ENCODE peak calls at places on chromosomes 2 and 18, in nine cellular contexts. C is trophoblast cell, K is mucosa of descending colon, Y is fibroblast of the aortic adventitia, P is heart right ventricle, N is heart left ventricle, U is fibroblast of lung, R is A549, O is AG10803. T is an unnamed sample.

GRCh38 chr2:13745324-13745723 is 887.2 kb upstream of the LRATD1 start:
- DNase-seq in R (no peak), O (no peak), N (no peak), C (no peak), U (peak), Y (no peak), P (no peak), K (no peak), T (no peak)

GRCh38 chr2:169362346-169363026 is at the start of gene LRP2:
- DNase-seq in U (no peak), Y (no peak), C (no peak), P (no peak), O (no peak), R (no peak), N (no peak), K (peak), T (no peak)

GRCh38 chr2:235666240-235666781 is 172.5 kb downstream of the AGAP1 start:
- DNase-seq in R (peak), P (peak), Y (peak), U (peak), K (peak), N (peak), C (peak), O (peak), T (peak)

GRCh38 chr2:28619213-28620196 is 123.6 kb downstream of the PLB1 start:
- DNase-seq in K (no peak), Y (no peak), P (no peak), R (no peak), C (peak), U (no peak), N (no peak), O (peak), T (peak)

GRCh38 chr2:220065581-220065980 is 438.2 kb downstream of the SLC4A3 start:
- DNase-seq in N (no peak), K (no peak), Y (no peak), P (no peak), O (no peak), R (no peak), U (no peak), C (no peak), T (peak)

GRCh38 chr2:101032100-101032776 is 30.1 kb downstream of the RPL31 start:
- DNase-seq in N (no peak), U (no peak), K (no peak), R (no peak), O (no peak), Y (no peak), C (no peak), P (no peak), T (no peak)

GRCh38 chr2:31947871-31948270 is 62.9 kb downstream of the MEMO1 start:
- DNase-seq in R (no peak), C (peak), K (no peak), P (no peak), N (no peak), Y (no peak), O (no peak), U (no peak), T (no peak)

GRCh38 chr2:76444732-76445131 is 734.0 kb upstream of the GCFC2 start:
- DNase-seq in R (no peak), K (no peak), N (no peak), O (no peak), P (no peak), Y (no peak), C (no peak), U (no peak), T (no peak)

GRCh38 chr2:189522435-189523151 is 58.0 kb downstream of the SLC40A1 start:
- DNase-seq in R (no peak), N (no peak), Y (peak), O (peak), P (no peak), U (no peak), C (no peak), K (peak), T (no peak)

GRCh38 chr2:204888222-204888621 is 342.9 kb downstream of the PARD3B start:
- DNase-seq in N (no peak), U (no peak), C (no peak), R (no peak), O (peak), Y (no peak), K (no peak), P (no peak), T (no peak)

GRCh38 chr2:83471708-83472107 is 987.4 kb downstream of the SUCLG1 start:
- DNase-seq in C (no peak), Y (no peak), R (no peak), O (no peak), P (no peak), K (no peak), N (no peak), U (no peak), T (no peak)

GRCh38 chr2:216553093-216553478 is 54.4 kb downstream of the RPL37A start:
- DNase-seq in O (no peak), Y (no peak), P (no peak), K (no peak), R (no peak), U (no peak), C (no peak), N (no peak), T (peak)

GRCh38 chr18:56576826-56577573 is 61.4 kb downstream of the TXNL1 start:
- DNase-seq in Y (no peak), O (peak), P (peak), R (no peak), C (no peak), K (no peak), U (no peak), N (peak), T (peak)

GRCh38 chr2:102256281-102256680 is 55.1 kb upstream of the IL1RL1 start:
- DNase-seq in N (no peak), C (no peak), K (no peak), P (no peak), U (peak), Y (no peak), O (no peak), R (no peak), T (no peak)

GRCh38 chr2:132383956-132384355 is 32.6 kb upstream of the GPR39 start:
- DNase-seq in Y (no peak), O (no peak), N (no peak), U (no peak), C (no peak), R (no peak), K (no peak), P (no peak), T (no peak)

GRCh38 chr2:157777425-157777824 is 98.7 kb downstream of the ACVR1 start:
- DNase-seq in O (peak), P (peak), U (peak), C (peak), Y (peak), N (no peak), R (peak), K (peak), T (peak)

GRCh38 chr2:40551081-40551480 is 99.2 kb upstream of the SLC8A1 start:
- DNase-seq in P (no peak), N (no peak), C (no peak), U (no peak), K (no peak), Y (no peak), R (no peak), O (no peak), T (no peak)

GRCh38 chr2:230589497-230590015 is 123.1 kb upstream of the CAB39 start:
- DNase-seq in Y (no peak), P (no peak), C (peak), N (no peak), O (no peak), R (no peak), K (no peak), U (no peak), T (no peak)

GRCh38 chr2:2574401-2575184 is 243.5 kb upstream of the MYT1L start:
- DNase-seq in U (no peak), P (no peak), C (no peak), O (no peak), N (no peak), K (no peak), R (no peak), Y (no peak), T (no peak)

GRCh38 chr2:125861461-125861860 is 794.5 kb upstream of the GYPC start:
- DNase-seq in Y (no peak), R (no peak), P (no peak), K (no peak), N (no peak), U (no peak), O (no peak), C (no peak), T (no peak)

GRCh38 chr18:25896178-25896780 is 194.1 kb downstream of the SS18 start:
- DNase-seq in O (peak), P (peak), K (peak), U (peak), Y (peak), R (peak), N (no peak), C (peak), T (peak)

GRCh38 chr2:72263781-72264060 is 116.1 kb upstream of the CYP26B1 start:
- DNase-seq in N (no peak), C (no peak), K (peak), O (no peak), P (peak), U (no peak), R (no peak), Y (no peak), T (no peak)

GRCh38 chr2:208224802-208225201 is 30.1 kb downstream of the IDH1 start:
- DNase-seq in K (no peak), U (no peak), P (no peak), Y (no peak), R (no peak), O (no peak), N (no peak), C (no peak), T (no peak)
- H3K4me3 ChIP-seq in K (no peak), U (no peak), P (no peak), Y (no peak), R (no peak), O (no peak), N (no peak), C (no peak), T (no peak)

GRCh38 chr2:10592652-10593051 is 97.1 kb downstream of the NOL10 start:
- DNase-seq in Y (no peak), N (no peak), C (no peak), O (no peak), U (no peak), R (no peak), K (no peak), P (no peak), T (no peak)
- H3K4me3 ChIP-seq in Y (no peak), N (no peak), C (no peak), O (no peak), U (no peak), R (no peak), K (no peak), P (no peak), T (no peak)

DNA sequence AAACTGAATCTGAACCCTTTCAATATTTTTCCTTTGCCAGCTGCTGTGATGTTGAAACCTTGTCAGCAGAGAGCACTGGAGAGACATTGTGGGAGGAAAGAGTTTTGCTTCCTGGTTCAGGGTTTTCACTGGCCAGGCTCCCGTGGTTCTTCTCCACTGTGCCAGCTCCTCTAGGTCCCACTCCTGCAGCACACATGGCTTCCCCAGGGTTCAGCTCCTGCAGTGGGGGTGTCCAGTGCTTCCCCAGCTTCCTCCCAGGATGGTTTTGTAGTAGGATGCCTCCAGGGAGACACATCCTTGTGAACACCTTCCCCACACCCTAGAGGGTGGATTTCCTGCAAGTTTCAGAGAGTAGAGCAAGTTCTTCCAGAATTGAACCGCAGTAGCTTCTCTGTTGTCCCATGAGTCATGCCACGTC is 24.0 kb upstream of the SULT1C3 start:
- DNase-seq in P (no peak), K (peak), Y (peak), U (peak), N (no peak), C (peak), O (peak), R (peak), T (peak)
- H3K4me3 ChIP-seq in P (no peak), K (no peak), Y (no peak), U (no peak), N (no peak), C (no peak), O (no peak), R (no peak), T (no peak)

GRCh38 chr2:121527009-121527682 is 3.5 kb upstream of the RNU4ATAC start:
- DNase-seq in K (no peak), N (no peak), R (no peak), C (no peak), P (no peak), U (peak), O (no peak), Y (peak), T (peak)
- H3K4me3 ChIP-seq in K (no peak), N (no peak), R (no peak), C (no peak), P (no peak), U (no peak), O (no peak), Y (no peak), T (no peak)

GRCh38 chr2:213018340-213018901 is 133.0 kb downstream of the IKZF2 start:
- DNase-seq in Y (no peak), U (no peak), K (no peak), N (no peak), P (no peak), O (no peak), R (no peak), C (no peak), T (no peak)

GRCh38 chr2:213022987-213023386 is 128.4 kb downstream of the IKZF2 start:
- DNase-seq in K (no peak), O (no peak), U (no peak), P (no peak), Y (no peak), R (no peak), C (no peak), N (no peak), T (no peak)

GRCh38 chr2:213019368-213019767 is 132.0 kb downstream of the IKZF2 start:
- DNase-seq in C (no peak), K (no peak), U (no peak), N (no peak), P (no peak), R (no peak), Y (no peak), O (no peak), T (no peak)

GRCh38 chr2:213021971-213022899 is 129.2 kb downstream of the IKZF2 start:
- DNase-seq in P (no peak), C (peak), K (no peak), Y (no peak), R (no peak), U (peak), O (peak), N (no peak), T (peak)

DNA sequence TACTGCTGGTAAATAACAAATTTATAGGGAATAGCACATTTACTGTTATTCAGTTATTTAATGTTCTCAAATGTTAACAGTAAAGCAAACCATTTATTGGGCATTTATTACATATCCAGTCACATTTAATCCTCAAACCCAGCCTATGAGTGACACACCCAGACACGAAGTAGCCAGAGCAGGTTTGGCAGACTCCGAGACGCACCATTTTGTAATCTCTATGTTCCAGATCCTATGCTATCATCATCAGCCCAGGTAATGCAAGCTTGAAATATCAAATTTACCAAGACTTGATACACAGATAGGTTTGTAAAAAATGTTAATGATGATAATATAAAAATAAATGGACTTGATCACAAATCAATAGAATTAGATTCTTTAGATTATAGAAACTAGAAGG is 131.1 kb downstream of the IKZF2 start:
- DNase-seq in Y (no peak), K (no peak), C (no peak), R (no peak), U (no peak), P (no peak), N (no peak), O (no peak), T (no peak)
- H3K4me3 ChIP-seq in Y (no peak), K (no peak), C (no peak), R (no peak), U (no peak), P (no peak), N (no peak), O (no peak), T (no peak)

GRCh38 chr18:48545690-48546365 is 7.0 kb downstream of the CTIF start:
- DNase-seq in R (no peak), N (peak), C (peak), P (peak), O (peak), U (peak), K (peak), Y (peak), T (peak)
- H3K4me3 ChIP-seq in R (no peak), N (no peak), C (no peak), P (no peak), O (peak), U (peak), K (no peak), Y (no peak), T (no peak)

GRCh38 chr2:5691659-5692529 is at the start of gene SOX11:
- DNase-seq in U (peak), R (no peak), Y (no peak), K (peak), N (no peak), O (peak), P (peak), C (no peak), T (peak)
- H3K4me3 ChIP-seq in U (peak), R (no peak), Y (no peak), K (no peak), N (peak), O (peak), P (peak), C (peak), T (peak)

T was measured in IMR-90.